ENCODE peak calls at places on chromosomes 5 and 9, in seven cellular contexts. H is WTC11, L is NCI-H1436, B is AG09309, P is EH, U is NCI-H526, R is hypothalamus. Y is an unnamed sample.

GRCh38 chr5:169494383-169495251 is 89.0 kb upstream of the SPDL1 start:
- DNase-seq in H (no peak), L (no peak), B (no peak), P (no peak), U (no peak), R (no peak), Y (no peak)

GRCh38 chr9:34989946-34990635 is 546 bp downstream of the DNAJB5 start:
- DNase-seq in H (peak), L (peak), B (no peak), P (peak), U (peak), R (no peak), Y (peak)

GRCh38 chr5:169390265-169390664 is 89.3 kb upstream of the SLIT3 start:
- DNase-seq in H (no peak), L (no peak), B (no peak), P (no peak), U (no peak), R (no peak), Y (no peak)

GRCh38 chr5:100232730-100233129 is 302.4 kb upstream of the FAM174A start:
- DNase-seq in H (no peak), L (peak), B (no peak), P (no peak), U (no peak), R (no peak), Y (no peak)

GRCh38 chr5:39420482-39421145 is 4.2 kb downstream of the DAB2 start:
- DNase-seq in H (no peak), L (no peak), B (peak), P (peak), U (no peak), R (peak), Y (no peak)

GRCh38 chr9:110844121-110844520 is 175.5 kb downstream of the MUSK start:
- DNase-seq in H (no peak), L (no peak), B (no peak), P (peak), U (no peak), R (no peak), Y (no peak)

GRCh38 chr5:108481355-108481931 is 99.5 kb upstream of the FBXL17 start:
- DNase-seq in H (no peak), L (peak), B (peak), P (peak), U (peak), R (no peak), Y (no peak)

GRCh38 chr9:127277099-127277498 is 12.5 kb downstream of the GARNL3 start:
- DNase-seq in H (no peak), L (no peak), B (no peak), P (no peak), U (no peak), R (no peak), Y (no peak)

GRCh38 chr5:89351232-89351631 is 468.2 kb upstream of the MEF2C start:
- DNase-seq in H (no peak), L (no peak), B (peak), P (peak), U (no peak), R (no peak), Y (no peak)

GRCh38 chr9:131618071-131618479 is 72.8 kb downstream of the PRRT1B start:
- DNase-seq in H (no peak), L (peak), B (no peak), P (peak), U (no peak), R (no peak), Y (peak)

GRCh38 chr5:10701567-10702039 is 59.4 kb downstream of the DAP start:
- DNase-seq in H (peak), L (no peak), B (no peak), P (peak), U (peak), R (no peak), Y (peak)

GRCh38 chr5:112492291-112492690 is 73.2 kb upstream of the EPB41L4A start:
- DNase-seq in H (peak), L (no peak), B (no peak), P (peak), U (peak), R (peak), Y (peak)

GRCh38 chr9:82912639-82913038 is 150.3 kb downstream of the RASEF start:
- DNase-seq in H (no peak), L (no peak), B (no peak), P (no peak), U (no peak), R (no peak), Y (no peak)

GRCh38 chr5:142685418-142686209 is at the start of gene FGF1:
- DNase-seq in H (no peak), L (no peak), B (no peak), P (no peak), U (no peak), R (peak), Y (peak)

GRCh38 chr9:95940265-95940664 is 64.8 kb downstream of the ERCC6L2 start:
- DNase-seq in H (no peak), L (no peak), B (no peak), P (peak), U (no peak), R (no peak), Y (no peak)

GRCh38 chr5:115375922-115376321 is 79.5 kb upstream of the CCDC112 start:
- DNase-seq in H (no peak), L (no peak), B (no peak), P (no peak), U (no peak), R (no peak), Y (no peak)

GRCh38 chr5:139926797-139927503 is 116.1 kb downstream of the NRG2 start:
- DNase-seq in H (no peak), L (no peak), B (no peak), P (no peak), U (no peak), R (no peak), Y (no peak)

GRCh38 chr9:27382308-27382707 is 85.4 kb upstream of the EQTN start:
- DNase-seq in H (no peak), L (no peak), B (no peak), P (no peak), U (no peak), R (no peak), Y (no peak)

GRCh38 chr5:10537614-10538013 is 26.3 kb upstream of the ANKRD33B start:
- DNase-seq in H (no peak), L (no peak), B (no peak), P (no peak), U (peak), R (no peak), Y (no peak)

GRCh38 chr5:129652353-129653138 is 95.3 kb upstream of the MINAR2 start:
- DNase-seq in H (no peak), L (no peak), B (no peak), P (no peak), U (no peak), R (no peak), Y (no peak)

GRCh38 chr9:3447143-3447542 is 78.7 kb downstream of the RFX3 start:
- DNase-seq in H (no peak), L (no peak), B (no peak), P (no peak), U (no peak), R (no peak), Y (no peak)

GRCh38 chr5:54807421-54807820 is 178.0 kb downstream of the ESM1 start:
- DNase-seq in H (no peak), L (no peak), B (no peak), P (peak), U (no peak), R (no peak), Y (no peak)

GRCh38 chr9:5832093-5832542 is 799 bp downstream of the ERMP1 start:
- DNase-seq in H (no peak), L (no peak), B (no peak), P (no peak), U (peak), R (no peak), Y (no peak)

GRCh38 chr5:139662617-139663016 is 14.5 kb downstream of the CXXC5 start:
- DNase-seq in H (no peak), L (no peak), B (no peak), P (no peak), U (no peak), R (no peak), Y (no peak)